ENCODE peak calls at places on chromosomes 12 and 14, in five cellular contexts. One of them, this sample, is unnamed.

GRCh38 chr12:108854055-108854452 is 3.3 kb downstream of the SSH1 start:
- DNase-seq in H54: no peak
- DNase-seq in spleen: peak; percentile 3
- DNase-seq in transverse colon: no peak
- DNase-seq in suprapubic skin: no peak
- DNase-seq in this sample: peak; percentile 68

GRCh38 chr12:6369916-6370575 is 5.3 kb downstream of the SCNN1A start:
- DNase-seq in transverse colon: no peak
- DNase-seq in suprapubic skin: no peak
- DNase-seq in spleen: peak; percentile 45
- DNase-seq in H54: no peak
- DNase-seq in this sample: no peak

GRCh38 chr14:57485635-57486034 is 8.0 kb downstream of the CCDC198 start:
- DNase-seq in suprapubic skin: no peak
- DNase-seq in spleen: no peak
- DNase-seq in transverse colon: no peak
- DNase-seq in H54: no peak
- DNase-seq in this sample: no peak

GRCh38 chr12:19852100-19852855 is 413.0 kb downstream of the AEBP2 start:
- DNase-seq in suprapubic skin: no peak
- DNase-seq in transverse colon: no peak
- DNase-seq in H54: no peak
- DNase-seq in spleen: no peak
- DNase-seq in this sample: no peak

GRCh38 chr14:29650554-29651269 is 276.9 kb downstream of the PRKD1 start:
- DNase-seq in H54: no peak
- DNase-seq in suprapubic skin: no peak
- DNase-seq in transverse colon: no peak
- DNase-seq in spleen: no peak
- DNase-seq in this sample: peak; percentile 47

GRCh38 chr14:36519431-36520321 is at the start of gene NKX2-1:
- DNase-seq in spleen: no peak
- DNase-seq in suprapubic skin: no peak
- DNase-seq in H54: no peak
- DNase-seq in transverse colon: no peak
- DNase-seq in this sample: no peak

GRCh38 chr12:105072888-105073488 is 11.3 kb downstream of the ALDH1L2 start:
- DNase-seq in spleen: no peak
- DNase-seq in H54: no peak
- DNase-seq in suprapubic skin: no peak
- DNase-seq in transverse colon: no peak
- DNase-seq in this sample: no peak

GRCh38 chr12:21475552-21475951 is 25.9 kb downstream of the RECQL start:
- DNase-seq in spleen: no peak
- DNase-seq in H54: no peak
- DNase-seq in transverse colon: no peak
- DNase-seq in suprapubic skin: no peak
- DNase-seq in this sample: no peak

GRCh38 chr12:46554461-46554860 is 181.9 kb upstream of the SLC38A2 start:
- DNase-seq in transverse colon: no peak
- DNase-seq in H54: no peak
- DNase-seq in spleen: no peak
- DNase-seq in suprapubic skin: no peak
- DNase-seq in this sample: no peak

GRCh38 chr12:125330645-125331341 is 265.6 kb downstream of the AACS start:
- DNase-seq in spleen: peak; percentile 84
- DNase-seq in suprapubic skin: peak; percentile 65
- DNase-seq in H54: peak; percentile 83
- DNase-seq in transverse colon: peak; percentile 74
- DNase-seq in this sample: peak; percentile 54

GRCh38 chr12:76558684-76559276 is 791 bp downstream of the OSBPL8 start:
- DNase-seq in suprapubic skin: peak; percentile 78
- DNase-seq in spleen: peak; percentile 95
- DNase-seq in transverse colon: peak; percentile 74
- DNase-seq in H54: peak; percentile 23
- DNase-seq in this sample: peak; percentile 82

GRCh38 chr12:2998789-2999264 is 39.6 kb downstream of the TEAD4 start:
- DNase-seq in transverse colon: no peak
- DNase-seq in suprapubic skin: no peak
- DNase-seq in spleen: no peak
- DNase-seq in H54: peak; percentile 98
- DNase-seq in this sample: no peak

GRCh38 chr14:68191567-68192321 is 372.2 kb downstream of the RAD51B start:
- DNase-seq in spleen: no peak
- DNase-seq in transverse colon: no peak
- DNase-seq in H54: no peak
- DNase-seq in suprapubic skin: no peak
- DNase-seq in this sample: no peak

GRCh38 chr12:109872-110271 is 43.3 kb downstream of the IQSEC3 start:
- DNase-seq in suprapubic skin: no peak
- DNase-seq in H54: no peak
- DNase-seq in spleen: no peak
- DNase-seq in transverse colon: no peak
- DNase-seq in this sample: no peak

GRCh38 chr12:113062502-113063395 is 6.2 kb downstream of the DTX1 start:
- DNase-seq in suprapubic skin: no peak
- DNase-seq in H54: no peak
- DNase-seq in spleen: peak; percentile 87
- DNase-seq in transverse colon: no peak
- DNase-seq in this sample: no peak

GRCh38 chr12:25977047-25977446 is 18.6 kb downstream of the RASSF8 start:
- DNase-seq in suprapubic skin: no peak
- DNase-seq in spleen: no peak
- DNase-seq in H54: no peak
- DNase-seq in transverse colon: no peak
- DNase-seq in this sample: no peak

GRCh38 chr14:53929871-53930685 is 26.5 kb downstream of the BMP4 start:
- DNase-seq in H54: no peak
- DNase-seq in transverse colon: peak; percentile 25
- DNase-seq in spleen: no peak
- DNase-seq in suprapubic skin: no peak
- DNase-seq in this sample: no peak

GRCh38 chr12:94779520-94779919 is 129.2 kb upstream of the TMCC3 start:
- DNase-seq in transverse colon: no peak
- DNase-seq in H54: no peak
- DNase-seq in suprapubic skin: no peak
- DNase-seq in spleen: no peak
- DNase-seq in this sample: no peak

GRCh38 chr12:87982208-87982607 is 47.0 kb downstream of the C12orf50 start:
- DNase-seq in H54: peak; percentile 4
- DNase-seq in transverse colon: no peak
- DNase-seq in spleen: no peak
- DNase-seq in suprapubic skin: no peak
- DNase-seq in this sample: no peak

GRCh38 chr12:107929436-107929835 is 154.9 kb downstream of the ASCL4 start:
- DNase-seq in transverse colon: no peak
- DNase-seq in spleen: no peak
- DNase-seq in suprapubic skin: no peak
- DNase-seq in H54: peak; percentile 19
- DNase-seq in this sample: peak; percentile 23

GRCh38 chr12:92955997-92956663 is 27.0 kb upstream of the EEA1 start:
- DNase-seq in suprapubic skin: no peak
- DNase-seq in H54: no peak
- DNase-seq in transverse colon: no peak
- DNase-seq in spleen: no peak
- DNase-seq in this sample: no peak

GRCh38 chr14:95683793-95684192 is 2.4 kb upstream of the TCL1B start:
- DNase-seq in suprapubic skin: no peak
- DNase-seq in H54: peak; percentile 39
- DNase-seq in spleen: no peak
- DNase-seq in transverse colon: peak; percentile 16
- DNase-seq in this sample: peak; percentile 61

GRCh38 chr12:103632554-103633216 is 45.6 kb downstream of the STAB2 start:
- DNase-seq in transverse colon: peak; percentile 72
- DNase-seq in H54: peak; percentile 79
- DNase-seq in spleen: peak; percentile 84
- DNase-seq in suprapubic skin: peak; percentile 66
- DNase-seq in this sample: peak; percentile 73

GRCh38 chr14:94322648-94323570 is at the start of gene SERPINA6:
- DNase-seq in H54: no peak
- DNase-seq in transverse colon: no peak
- DNase-seq in spleen: no peak
- DNase-seq in suprapubic skin: no peak
- DNase-seq in this sample: no peak
- TF ChIP-seq POLR2A in H54: no peak
- TF ChIP-seq POLR2A in transverse colon: no peak
- TF ChIP-seq POLR2A in spleen: no peak
- TF ChIP-seq POLR2A in suprapubic skin: no peak
- TF ChIP-seq POLR2A in this sample: no peak

DNA sequence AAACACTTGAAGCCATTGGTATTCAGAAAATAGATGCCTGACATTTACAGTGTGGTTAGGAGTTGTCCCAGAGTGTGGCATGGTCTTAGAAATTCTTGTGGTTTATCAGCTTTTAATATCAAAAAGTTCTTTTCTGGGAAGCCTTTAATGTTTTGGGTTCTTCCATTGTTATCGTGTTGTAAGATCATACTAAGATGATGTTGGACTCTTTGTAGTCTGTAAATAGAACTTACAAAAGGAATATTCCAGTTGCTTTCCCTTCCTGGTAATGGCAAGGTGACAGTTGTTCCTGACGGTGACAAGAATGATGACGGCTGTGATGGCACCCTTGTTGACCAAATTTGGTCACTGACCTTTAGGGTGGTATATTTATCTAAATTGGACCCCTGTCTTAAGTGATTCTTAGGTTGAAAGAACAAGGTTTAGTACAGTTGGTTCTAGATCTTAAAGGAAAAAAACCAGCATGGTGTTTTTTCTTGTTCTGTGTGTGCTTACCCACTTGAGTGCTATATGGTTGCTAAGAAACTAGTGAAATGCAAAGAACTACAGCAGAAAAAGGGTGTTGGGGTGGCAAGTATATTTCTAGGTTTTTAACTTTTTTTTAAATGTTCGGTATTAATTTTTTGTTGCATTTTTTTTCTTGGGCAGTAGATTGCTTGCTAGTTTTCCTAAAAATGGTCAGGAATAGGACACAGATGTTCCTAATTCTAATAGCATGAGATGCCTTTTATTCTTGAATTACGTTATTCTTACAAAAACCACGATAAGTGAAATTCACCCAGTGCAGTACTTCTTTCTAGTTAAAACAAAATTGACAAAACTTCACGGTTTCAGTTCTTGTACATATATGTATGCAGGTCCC is 2.1 kb downstream of the ATP2A2 start:
- DNase-seq in suprapubic skin: no peak
- DNase-seq in spleen: no peak
- DNase-seq in H54: no peak
- DNase-seq in transverse colon: no peak
- DNase-seq in this sample: peak; percentile 34
- TF ChIP-seq POLR2A in suprapubic skin: no peak
- TF ChIP-seq POLR2A in spleen: no peak
- TF ChIP-seq POLR2A in H54: no peak
- TF ChIP-seq POLR2A in transverse colon: no peak
- TF ChIP-seq POLR2A in this sample: no peak

DNA sequence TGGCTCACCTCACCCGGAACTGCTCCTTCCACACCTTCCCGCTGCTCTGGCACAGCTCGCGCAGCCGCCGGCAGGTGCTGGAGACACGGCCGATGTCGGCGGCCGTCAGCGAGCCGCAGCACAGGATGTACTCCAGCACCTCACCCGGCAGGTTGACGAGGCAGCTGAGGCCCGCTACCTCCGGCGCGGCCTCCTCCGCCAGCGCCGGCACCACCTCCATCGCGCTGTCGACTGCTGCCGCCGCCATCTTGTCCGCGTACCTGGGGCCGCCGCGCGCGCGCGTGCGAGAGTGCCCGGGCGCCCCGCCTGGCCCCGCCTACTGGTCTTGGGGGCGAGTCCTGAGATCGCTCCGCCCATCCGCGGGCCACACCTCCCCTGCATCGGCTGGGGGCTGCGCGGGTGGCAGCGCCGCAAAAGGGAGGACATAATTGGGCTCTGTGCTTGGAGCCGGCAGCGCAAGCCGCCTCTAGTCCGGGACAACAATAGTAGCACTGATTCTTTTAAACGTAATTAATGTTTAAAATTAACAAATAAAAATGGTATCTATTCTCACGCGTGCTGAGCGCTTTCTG is at the start of gene FBXO21:
- DNase-seq in transverse colon: peak; percentile 93
- DNase-seq in H54: peak; percentile 83
- DNase-seq in suprapubic skin: peak; percentile 94
- DNase-seq in spleen: peak; percentile 97
- DNase-seq in this sample: peak; percentile 90
- TF ChIP-seq POLR2A in transverse colon: peak; percentile 85
- TF ChIP-seq POLR2A in H54: peak; percentile 92
- TF ChIP-seq POLR2A in suprapubic skin: peak; percentile 80
- TF ChIP-seq POLR2A in spleen: peak; percentile 16
- TF ChIP-seq POLR2A in this sample: peak; percentile 83

GRCh38 chr14:22882064-22882463 is 958 bp upstream of the REM2 start:
- DNase-seq in transverse colon: no peak
- DNase-seq in suprapubic skin: no peak
- DNase-seq in spleen: no peak
- DNase-seq in H54: no peak
- DNase-seq in this sample: no peak

GRCh38 chr14:22875003-22875747 is 3.6 kb downstream of the LRP10 start:
- DNase-seq in transverse colon: no peak
- DNase-seq in spleen: no peak
- DNase-seq in H54: no peak
- DNase-seq in suprapubic skin: no peak
- DNase-seq in this sample: no peak

GRCh38 chr14:22875748-22876319 is 4.3 kb downstream of the LRP10 start:
- DNase-seq in H54: no peak
- DNase-seq in transverse colon: no peak
- DNase-seq in spleen: no peak
- DNase-seq in suprapubic skin: no peak
- DNase-seq in this sample: no peak

GRCh38 chr14:22877000-22877501 is 5.5 kb downstream of the LRP10 start:
- DNase-seq in suprapubic skin: no peak
- DNase-seq in H54: no peak
- DNase-seq in transverse colon: no peak
- DNase-seq in spleen: no peak
- DNase-seq in this sample: no peak

DNA sequence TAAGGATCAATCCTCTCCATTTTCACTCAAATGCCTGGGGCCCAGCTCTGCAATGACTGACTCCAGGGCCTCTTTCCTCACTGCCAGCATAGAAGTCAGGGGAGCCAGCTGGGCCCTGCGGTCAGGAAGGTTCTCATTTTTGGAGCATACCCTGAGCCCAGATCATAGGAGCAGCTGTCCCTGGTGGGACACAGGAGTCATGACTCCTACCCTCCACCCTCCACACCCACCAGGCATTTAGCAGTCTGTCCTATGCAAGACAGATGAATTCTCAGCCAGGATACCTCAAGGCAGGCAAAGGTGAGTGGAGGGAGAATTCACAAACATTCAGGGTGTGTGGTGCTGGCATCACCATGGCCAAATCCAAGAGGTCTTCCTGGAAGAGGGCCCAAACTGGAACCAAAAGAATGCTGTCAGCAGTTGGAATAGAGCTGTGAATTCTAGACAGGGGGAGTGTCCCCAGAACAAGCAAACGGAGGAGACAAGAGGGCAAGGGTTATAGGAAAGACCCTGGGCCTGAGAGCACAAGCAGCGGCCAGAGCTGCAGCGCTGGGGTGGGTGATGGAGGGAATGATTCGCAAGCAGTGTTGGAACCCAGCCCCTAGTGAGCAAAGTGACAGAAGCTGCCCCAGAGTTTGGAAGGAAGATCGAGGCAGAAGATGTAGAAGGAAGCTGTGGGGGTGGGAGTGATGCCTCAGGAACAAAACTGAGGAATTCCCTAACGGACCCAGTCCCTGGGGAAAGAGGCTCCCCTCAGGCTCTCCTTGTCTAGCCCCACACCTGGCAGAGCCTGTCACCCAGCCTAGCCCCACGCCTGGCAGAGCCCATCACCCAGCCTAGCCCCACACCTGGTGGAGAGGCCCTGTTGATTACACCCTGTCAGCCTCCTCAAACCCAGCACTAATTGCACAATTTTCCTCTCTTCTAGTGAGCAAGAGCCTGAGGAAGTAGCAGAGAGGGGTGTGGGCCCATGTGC is 4.5 kb upstream of the REM2 start:
- DNase-seq in H54: no peak
- DNase-seq in spleen: no peak
- DNase-seq in suprapubic skin: no peak
- DNase-seq in transverse colon: no peak
- DNase-seq in this sample: no peak
- TF ChIP-seq POLR2A in H54: no peak
- TF ChIP-seq POLR2A in spleen: no peak
- TF ChIP-seq POLR2A in suprapubic skin: no peak
- TF ChIP-seq POLR2A in transverse colon: no peak
- TF ChIP-seq POLR2A in this sample: no peak

This sample was measured in erythroblast.